ENCODE peak calls at places on chromosome 13, in four cellular contexts. One of them, this sample, is unnamed. For H3K4me1, the result is how much of the 10 kb centered on the place peaks cover.

GRCh38 chr13:39284801-39285388 is 246.6 kb downstream of the NHLRC3 start:
- DNase-seq in ascending aorta: no peak
- DNase-seq in H9: peak
- DNase-seq in prostate gland: no peak
- DNase-seq in this sample: no peak

GRCh38 chr13:79833972-79834371 is 353.0 kb downstream of the NDFIP2 start:
- DNase-seq in prostate gland: no peak
- DNase-seq in ascending aorta: no peak
- DNase-seq in H9: no peak
- DNase-seq in this sample: no peak

GRCh38 chr13:36163809-36164308 is 32.7 kb upstream of the DCLK1 start:
- DNase-seq in H9: no peak
- DNase-seq in ascending aorta: peak
- DNase-seq in prostate gland: no peak
- DNase-seq in this sample: no peak

GRCh38 chr13:70249332-70250064 is 141.2 kb upstream of the KLHL1 start:
- DNase-seq in ascending aorta: no peak
- DNase-seq in prostate gland: no peak
- DNase-seq in H9: peak
- DNase-seq in this sample: no peak

GRCh38 chr13:108897955-108898354 is 268.5 kb downstream of the MYO16 start:
- DNase-seq in H9: no peak
- DNase-seq in prostate gland: no peak
- DNase-seq in ascending aorta: no peak
- DNase-seq in this sample: peak

GRCh38 chr13:59680429-59681024 is 483.2 kb downstream of the DIAPH3 start:
- DNase-seq in H9: no peak
- DNase-seq in prostate gland: no peak
- DNase-seq in ascending aorta: no peak
- DNase-seq in this sample: peak

GRCh38 chr13:81540777-81541176 is 1199.9 kb upstream of the SPRY2 start:
- DNase-seq in H9: no peak
- DNase-seq in ascending aorta: no peak
- DNase-seq in prostate gland: no peak
- DNase-seq in this sample: no peak

GRCh38 chr13:22499919-22500318 is 680.9 kb upstream of the SGCG start:
- DNase-seq in ascending aorta: no peak
- DNase-seq in prostate gland: no peak
- DNase-seq in H9: no peak
- DNase-seq in this sample: no peak

GRCh38 chr13:50460366-50460765 is 383.1 kb downstream of the DLEU7 start:
- DNase-seq in H9: no peak
- DNase-seq in prostate gland: no peak
- DNase-seq in ascending aorta: no peak
- DNase-seq in this sample: no peak

GRCh38 chr13:72920097-72920496 is 138.2 kb downstream of the PIBF1 start:
- DNase-seq in ascending aorta: peak
- DNase-seq in prostate gland: no peak
- DNase-seq in H9: no peak
- DNase-seq in this sample: no peak

GRCh38 chr13:77674802-77675201 is 22.7 kb upstream of the SLAIN1 start:
- DNase-seq in prostate gland: no peak
- DNase-seq in H9: no peak
- DNase-seq in ascending aorta: no peak
- DNase-seq in this sample: no peak

GRCh38 chr13:95644611-95645052 is at the start of gene DZIP1:
- DNase-seq in prostate gland: peak
- DNase-seq in H9: peak
- DNase-seq in ascending aorta: no peak
- DNase-seq in this sample: no peak

GRCh38 chr13:27005556-27005955 is 166.1 kb downstream of the USP12 start:
- DNase-seq in H9: no peak
- DNase-seq in prostate gland: no peak
- DNase-seq in ascending aorta: no peak
- DNase-seq in this sample: no peak

GRCh38 chr13:51999525-51999924 is 11.7 kb downstream of the ATP7B start:
- DNase-seq in ascending aorta: no peak
- DNase-seq in prostate gland: peak
- DNase-seq in H9: no peak
- DNase-seq in this sample: no peak
- H3K4me1 ChIP-seq in ascending aorta: under half
- H3K4me1 ChIP-seq in prostate gland: under half
- H3K4me1 ChIP-seq in H9: under half
- H3K4me1 ChIP-seq in this sample: under half

DNA sequence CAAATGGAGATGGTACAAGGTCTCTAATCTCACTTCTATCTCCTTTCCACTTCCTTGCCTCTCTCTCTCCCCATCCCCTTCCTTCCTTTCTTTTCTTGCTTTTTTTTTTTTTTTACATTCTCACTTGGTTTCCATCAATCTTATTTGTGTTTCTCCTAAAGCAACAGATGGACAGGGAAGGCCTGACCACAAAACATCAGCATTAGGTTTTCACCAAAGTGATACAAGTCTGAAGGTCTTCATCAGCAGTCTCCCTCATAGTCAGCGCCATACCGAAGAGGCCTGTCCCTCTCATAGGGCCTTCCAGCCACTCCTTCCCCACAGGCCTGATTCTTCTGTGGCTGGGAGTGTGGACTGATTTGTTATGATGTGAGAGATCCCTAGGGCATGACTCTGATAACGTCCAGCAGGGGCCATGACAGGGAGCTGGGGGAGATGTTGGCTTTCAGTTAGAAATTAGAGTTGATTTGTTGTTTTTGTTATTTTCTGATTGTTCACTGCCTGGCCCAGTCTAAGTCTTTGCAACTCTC is 158.7 kb downstream of the SLC7A1 start:
- DNase-seq in H9: no peak
- DNase-seq in ascending aorta: no peak
- DNase-seq in prostate gland: no peak
- DNase-seq in this sample: no peak
- H3K27ac ChIP-seq in H9: no peak
- H3K27ac ChIP-seq in ascending aorta: peak
- H3K27ac ChIP-seq in prostate gland: no peak
- H3K27ac ChIP-seq in this sample: no peak

GRCh38 chr13:40609972-40610726 is 56.3 kb downstream of the FOXO1 start:
- DNase-seq in ascending aorta: no peak
- DNase-seq in prostate gland: no peak
- DNase-seq in H9: no peak
- DNase-seq in this sample: no peak
- H3K4me1 ChIP-seq in ascending aorta: under half
- H3K4me1 ChIP-seq in prostate gland: under half
- H3K4me1 ChIP-seq in H9: under half
- H3K4me1 ChIP-seq in this sample: half or more

DNA sequence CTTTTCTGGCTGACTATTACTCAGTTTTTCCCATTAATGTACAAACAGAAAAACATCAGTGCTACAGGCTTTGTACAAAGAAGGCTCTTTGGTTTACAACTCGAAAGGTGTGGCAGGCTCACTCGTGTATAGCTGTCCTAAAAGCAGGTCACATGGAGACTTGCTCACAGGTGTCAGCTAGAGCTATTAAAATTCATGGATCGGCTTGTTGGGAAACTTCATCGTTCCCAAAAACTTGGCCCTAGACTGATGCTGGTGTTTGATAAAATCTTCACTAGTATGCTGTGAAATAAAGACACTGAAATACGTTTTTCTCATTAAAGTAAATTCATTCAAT is 64.9 kb downstream of the MBNL2 start:
- DNase-seq in ascending aorta: no peak
- DNase-seq in prostate gland: no peak
- DNase-seq in H9: no peak
- DNase-seq in this sample: no peak
- H3K27ac ChIP-seq in ascending aorta: no peak
- H3K27ac ChIP-seq in prostate gland: no peak
- H3K27ac ChIP-seq in H9: no peak
- H3K27ac ChIP-seq in this sample: no peak

DNA sequence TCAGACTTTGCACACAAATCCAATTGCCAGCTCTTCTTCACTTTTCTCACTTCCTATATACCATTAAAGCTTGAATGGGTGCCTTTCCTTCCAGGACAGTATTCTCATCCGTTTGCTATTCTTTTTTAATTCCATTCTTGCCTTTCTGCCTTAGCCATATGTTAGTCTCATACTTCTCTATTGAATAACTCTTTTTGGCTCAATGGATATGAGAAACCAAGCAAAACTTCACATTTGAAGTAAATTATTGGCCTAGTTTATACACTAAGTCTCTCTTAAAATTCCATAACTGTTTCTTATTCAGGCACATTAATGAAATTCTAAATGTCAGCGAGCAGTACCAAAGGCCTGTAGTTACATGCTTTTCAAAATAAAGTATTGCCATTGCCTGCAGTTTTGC is 129.6 kb upstream of the FRY start:
- DNase-seq in ascending aorta: no peak
- DNase-seq in prostate gland: no peak
- DNase-seq in H9: no peak
- DNase-seq in this sample: no peak
- H3K4me1 ChIP-seq in ascending aorta: under half
- H3K4me1 ChIP-seq in prostate gland: under half
- H3K4me1 ChIP-seq in H9: under half
- H3K4me1 ChIP-seq in this sample: under half

GRCh38 chr13:106533940-106534843 is 1.3 kb downstream of the EFNB2 start:
- DNase-seq in prostate gland: peak
- DNase-seq in H9: no peak
- DNase-seq in ascending aorta: no peak
- DNase-seq in this sample: peak
- H3K27ac ChIP-seq in prostate gland: peak
- H3K27ac ChIP-seq in H9: no peak
- H3K27ac ChIP-seq in ascending aorta: peak
- H3K27ac ChIP-seq in this sample: no peak

This sample was measured in CD4-positive, CD25-positive, alpha-beta regulatory T cell.